ENCODE peak calls at places on chromosomes 2 and 18, in four cellular contexts. One of them, this sample, is unnamed.

GRCh38 chr2:133416756-133417155 is 151.5 kb downstream of the NCKAP5 start:
- DNase-seq in AG09309: no peak
- DNase-seq in AG04450: no peak
- DNase-seq in GM20000: no peak
- DNase-seq in this sample: no peak

GRCh38 chr2:223007531-223007930 is 44.5 kb upstream of the KCNE4 start:
- DNase-seq in AG09309: peak; percentile 31
- DNase-seq in AG04450: no peak
- DNase-seq in GM20000: no peak
- DNase-seq in this sample: no peak

GRCh38 chr2:10398496-10398895 is 49.6 kb downstream of the ODC1 start:
- DNase-seq in AG09309: no peak
- DNase-seq in AG04450: no peak
- DNase-seq in GM20000: no peak
- DNase-seq in this sample: no peak

GRCh38 chr2:50901510-50901909 is 130.4 kb downstream of the NRXN1 start:
- DNase-seq in AG09309: no peak
- DNase-seq in AG04450: no peak
- DNase-seq in GM20000: no peak
- DNase-seq in this sample: no peak

GRCh38 chr2:152396051-152396511 is 61.1 kb downstream of the FMNL2 start:
- DNase-seq in AG09309: no peak
- DNase-seq in AG04450: no peak
- DNase-seq in GM20000: no peak
- DNase-seq in this sample: no peak

GRCh38 chr2:44866131-44866530 is 75.4 kb upstream of the SIX3 start:
- DNase-seq in AG09309: no peak
- DNase-seq in AG04450: no peak
- DNase-seq in GM20000: no peak
- DNase-seq in this sample: no peak

GRCh38 chr18:12839057-12839525 is 44.9 kb downstream of the PTPN2 start:
- DNase-seq in AG09309: no peak
- DNase-seq in AG04450: no peak
- DNase-seq in GM20000: peak; percentile 38
- DNase-seq in this sample: no peak

GRCh38 chr2:72185166-72185565 is 37.5 kb upstream of the CYP26B1 start:
- DNase-seq in AG09309: no peak
- DNase-seq in AG04450: no peak
- DNase-seq in GM20000: no peak
- DNase-seq in this sample: no peak

GRCh38 chr18:23703057-23703986 is 14.1 kb downstream of the LAMA3 start:
- DNase-seq in AG09309: no peak
- DNase-seq in AG04450: peak; percentile 55
- DNase-seq in GM20000: peak; percentile 44
- DNase-seq in this sample: no peak

GRCh38 chr2:69021027-69021426 is 8.0 kb downstream of the ANTXR1 start:
- DNase-seq in AG09309: no peak
- DNase-seq in AG04450: no peak
- DNase-seq in GM20000: no peak
- DNase-seq in this sample: no peak
- TF ChIP-seq CTCF in AG09309: no peak
- TF ChIP-seq CTCF in AG04450: no peak
- TF ChIP-seq CTCF in GM20000: no peak
- TF ChIP-seq CTCF in this sample: no peak

DNA sequence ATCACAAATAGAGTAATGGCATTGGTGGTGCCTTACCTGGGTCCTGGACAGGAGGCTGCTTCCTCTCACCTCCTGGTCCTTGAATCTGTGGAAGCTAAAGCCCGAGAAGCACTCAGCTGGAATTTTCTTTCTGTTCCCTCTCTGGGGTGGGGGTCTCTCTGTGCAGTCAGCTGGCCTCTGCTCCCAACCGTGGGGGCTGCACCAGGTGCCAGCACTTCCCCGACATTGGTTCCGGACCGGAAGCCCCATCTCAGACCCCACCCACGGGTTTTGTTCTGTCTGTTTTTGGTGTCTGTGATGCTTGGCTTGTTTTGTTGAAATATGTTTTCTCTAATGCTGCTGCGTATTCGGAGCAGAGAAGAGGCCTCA is 154.7 kb downstream of the TWIST2 start:
- DNase-seq in AG09309: no peak
- DNase-seq in AG04450: no peak
- DNase-seq in GM20000: no peak
- DNase-seq in this sample: no peak
- TF ChIP-seq CTCF in AG09309: no peak
- TF ChIP-seq CTCF in AG04450: no peak
- TF ChIP-seq CTCF in GM20000: no peak
- TF ChIP-seq CTCF in this sample: no peak

GRCh38 chr2:215808996-215809395 is 204.4 kb downstream of the MREG start:
- DNase-seq in AG09309: no peak
- DNase-seq in AG04450: no peak
- DNase-seq in GM20000: no peak
- DNase-seq in this sample: no peak
- TF ChIP-seq CTCF in AG09309: peak; percentile 33
- TF ChIP-seq CTCF in AG04450: peak; percentile 65
- TF ChIP-seq CTCF in GM20000: no peak
- TF ChIP-seq CTCF in this sample: peak; percentile 49

DNA sequence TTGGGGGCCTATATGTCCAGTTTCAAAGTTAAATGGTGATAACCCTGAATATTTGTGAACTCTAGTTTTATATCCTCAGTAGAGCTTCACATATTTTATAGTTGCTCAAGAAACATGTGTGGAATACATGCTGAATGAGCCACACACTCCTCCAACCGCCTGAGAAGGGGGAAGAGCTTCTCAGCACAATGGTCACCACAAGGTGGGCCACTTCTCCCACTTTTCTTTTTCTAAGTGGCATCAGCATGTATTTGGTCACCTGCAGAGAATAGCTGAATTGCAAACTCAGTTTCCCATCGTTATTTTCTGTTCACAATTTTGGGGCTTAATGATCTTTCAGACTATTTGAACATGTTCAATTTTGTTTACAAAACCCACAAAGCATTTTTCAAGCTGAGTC is 340.5 kb downstream of the PARD3B start:
- DNase-seq in AG09309: no peak
- DNase-seq in AG04450: no peak
- DNase-seq in GM20000: no peak
- DNase-seq in this sample: no peak
- TF ChIP-seq CTCF in AG09309: peak; percentile 10
- TF ChIP-seq CTCF in AG04450: no peak
- TF ChIP-seq CTCF in GM20000: no peak
- TF ChIP-seq CTCF in this sample: peak; percentile 53

DNA sequence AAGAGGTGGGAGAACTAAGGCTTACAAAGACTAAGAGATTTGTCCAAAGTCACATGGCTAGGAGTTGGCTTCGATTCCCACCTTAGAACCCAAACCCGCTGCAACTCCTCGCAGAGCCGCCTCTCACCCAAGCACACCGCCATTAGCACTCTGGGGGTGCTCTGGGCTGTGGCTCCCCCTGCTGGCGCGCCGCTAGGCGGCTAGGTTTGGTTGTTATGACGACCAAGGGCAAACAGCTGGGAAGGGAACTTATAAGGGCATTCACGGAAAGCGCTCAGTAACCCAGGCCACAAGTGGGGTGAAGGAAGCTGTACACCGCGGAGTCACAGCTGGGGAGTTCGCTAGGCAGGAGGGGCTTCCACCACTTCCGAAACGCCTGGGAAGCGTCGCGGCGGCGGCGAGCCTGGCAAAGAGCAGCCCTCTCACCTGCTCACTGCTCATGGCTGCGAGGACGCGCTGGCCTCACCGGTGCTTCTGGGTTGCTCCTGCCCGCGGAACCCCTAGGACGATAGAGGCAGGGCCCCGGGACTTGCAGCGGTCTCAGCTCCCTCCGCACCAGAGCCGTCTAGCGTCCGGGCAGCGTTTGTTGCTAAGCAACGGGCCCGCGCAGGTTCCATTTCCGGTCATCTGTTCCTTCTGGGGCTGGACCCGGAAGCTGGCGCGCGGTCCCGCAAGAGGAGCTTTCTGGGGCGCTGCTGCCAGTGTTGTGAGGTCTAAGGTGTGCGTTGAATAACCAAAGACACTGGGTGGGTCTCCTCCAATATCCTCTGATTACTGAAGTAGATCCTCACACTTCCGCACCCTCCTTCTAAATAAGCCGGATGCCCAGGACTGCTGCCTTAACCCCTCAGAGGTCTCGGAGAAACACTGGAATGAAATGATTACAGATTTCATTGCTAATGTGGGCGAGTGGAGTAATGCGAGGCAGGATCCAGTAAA is at the start of gene DNAH7:
- DNase-seq in AG09309: peak; percentile 38
- DNase-seq in AG04450: peak; percentile 58
- DNase-seq in GM20000: peak; percentile 83
- DNase-seq in this sample: peak; percentile 80
- TF ChIP-seq CTCF in AG09309: peak; percentile 41
- TF ChIP-seq CTCF in AG04450: peak; percentile 99
- TF ChIP-seq CTCF in GM20000: peak; percentile 94
- TF ChIP-seq CTCF in this sample: peak; percentile 97

DNA sequence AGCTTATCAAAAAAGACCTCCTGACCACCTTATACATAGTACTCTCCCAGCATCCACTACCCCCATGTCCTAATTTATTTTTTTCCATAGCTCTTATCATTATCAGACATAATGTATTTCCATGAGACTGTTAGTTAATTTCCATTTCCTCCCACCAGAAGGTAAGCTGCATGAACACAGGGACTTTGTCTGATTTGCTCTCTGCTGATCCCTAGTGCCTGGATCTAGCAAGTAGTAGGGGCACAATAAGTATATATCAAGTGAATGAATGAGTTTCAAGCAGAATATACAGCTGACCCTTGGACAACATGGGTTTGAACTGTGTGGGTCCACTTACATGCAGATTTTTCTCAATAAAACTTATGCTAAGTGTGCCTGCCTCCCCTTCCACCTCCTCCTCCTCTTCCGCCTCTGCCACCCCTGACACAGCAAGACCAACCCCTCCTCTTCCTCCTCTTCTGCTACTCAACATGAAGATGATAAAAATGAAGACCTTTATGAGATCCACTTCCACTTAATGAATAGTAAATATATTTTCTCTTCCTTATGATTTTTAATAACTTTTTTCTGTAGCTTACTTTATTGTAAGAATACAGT is 53.8 kb downstream of the CTAGE1 start:
- DNase-seq in AG09309: no peak
- DNase-seq in AG04450: no peak
- DNase-seq in GM20000: no peak
- DNase-seq in this sample: no peak
- TF ChIP-seq CTCF in AG09309: peak; percentile 41
- TF ChIP-seq CTCF in AG04450: peak; percentile 37
- TF ChIP-seq CTCF in GM20000: no peak
- TF ChIP-seq CTCF in this sample: peak; percentile 10